ENCODE peak calls at places on chromosomes 13 and 19, in nine cellular contexts. One of them, this sample, is unnamed.

GRCh38 chr19:29851769-29852521 is 40.2 kb downstream of the CCNE1 start:
- DNase-seq in Peyer's patch: no peak
- DNase-seq in neural progenitor cell: no peak
- DNase-seq in iPS-NIHi11: no peak
- DNase-seq in cardiac fibroblast: no peak
- DNase-seq in naive thymus-derived CD8-positive, alpha-beta T cell: no peak
- DNase-seq in thyroid gland: no peak
- DNase-seq in hypothalamus: no peak
- DNase-seq in RPMI7951: no peak
- DNase-seq in this sample: no peak

GRCh38 chr19:19447536-19448237 is 42.2 kb downstream of the GATAD2A start:
- DNase-seq in iPS-NIHi11: no peak
- DNase-seq in thyroid gland: no peak
- DNase-seq in hypothalamus: no peak
- DNase-seq in cardiac fibroblast: no peak
- DNase-seq in naive thymus-derived CD8-positive, alpha-beta T cell: no peak
- DNase-seq in RPMI7951: no peak
- DNase-seq in Peyer's patch: no peak
- DNase-seq in neural progenitor cell: no peak
- DNase-seq in this sample: no peak

GRCh38 chr13:100646030-100646673 is 28.4 kb downstream of the TMTC4 start:
- DNase-seq in neural progenitor cell: peak
- DNase-seq in hypothalamus: no peak
- DNase-seq in Peyer's patch: no peak
- DNase-seq in cardiac fibroblast: peak
- DNase-seq in RPMI7951: peak
- DNase-seq in iPS-NIHi11: peak
- DNase-seq in naive thymus-derived CD8-positive, alpha-beta T cell: no peak
- DNase-seq in thyroid gland: peak
- DNase-seq in this sample: peak

GRCh38 chr19:18282021-18282787 is 782 bp upstream of the JUND start:
- DNase-seq in neural progenitor cell: peak
- DNase-seq in Peyer's patch: no peak
- DNase-seq in thyroid gland: peak
- DNase-seq in cardiac fibroblast: no peak
- DNase-seq in iPS-NIHi11: no peak
- DNase-seq in hypothalamus: peak
- DNase-seq in naive thymus-derived CD8-positive, alpha-beta T cell: no peak
- DNase-seq in RPMI7951: no peak
- DNase-seq in this sample: no peak

GRCh38 chr13:48492123-48493075 is 40.5 kb downstream of the RCBTB2 start:
- DNase-seq in hypothalamus: peak
- DNase-seq in naive thymus-derived CD8-positive, alpha-beta T cell: peak
- DNase-seq in iPS-NIHi11: no peak
- DNase-seq in neural progenitor cell: no peak
- DNase-seq in thyroid gland: peak
- DNase-seq in cardiac fibroblast: peak
- DNase-seq in RPMI7951: peak
- DNase-seq in Peyer's patch: peak
- DNase-seq in this sample: peak

GRCh38 chr19:17765069-17765618 is 13.9 kb downstream of the FCHO1 start:
- DNase-seq in iPS-NIHi11: no peak
- DNase-seq in naive thymus-derived CD8-positive, alpha-beta T cell: no peak
- DNase-seq in neural progenitor cell: no peak
- DNase-seq in RPMI7951: peak
- DNase-seq in cardiac fibroblast: no peak
- DNase-seq in thyroid gland: no peak
- DNase-seq in hypothalamus: no peak
- DNase-seq in Peyer's patch: peak
- DNase-seq in this sample: peak

GRCh38 chr13:25037057-25037813 is 58.7 kb upstream of the PABPC3 start:
- DNase-seq in naive thymus-derived CD8-positive, alpha-beta T cell: peak
- DNase-seq in iPS-NIHi11: peak
- DNase-seq in hypothalamus: no peak
- DNase-seq in cardiac fibroblast: peak
- DNase-seq in Peyer's patch: no peak
- DNase-seq in RPMI7951: peak
- DNase-seq in thyroid gland: peak
- DNase-seq in neural progenitor cell: peak
- DNase-seq in this sample: peak

GRCh38 chr19:412356-413355 is 3.7 kb upstream of the C2CD4C start:
- DNase-seq in naive thymus-derived CD8-positive, alpha-beta T cell: no peak
- DNase-seq in neural progenitor cell: peak
- DNase-seq in RPMI7951: no peak
- DNase-seq in hypothalamus: no peak
- DNase-seq in thyroid gland: no peak
- DNase-seq in Peyer's patch: no peak
- DNase-seq in cardiac fibroblast: no peak
- DNase-seq in iPS-NIHi11: peak
- DNase-seq in this sample: no peak

GRCh38 chr13:110758195-110758594 is 44.7 kb downstream of the ING1 start:
- DNase-seq in Peyer's patch: no peak
- DNase-seq in neural progenitor cell: no peak
- DNase-seq in thyroid gland: no peak
- DNase-seq in naive thymus-derived CD8-positive, alpha-beta T cell: no peak
- DNase-seq in iPS-NIHi11: no peak
- DNase-seq in cardiac fibroblast: peak
- DNase-seq in RPMI7951: peak
- DNase-seq in hypothalamus: no peak
- DNase-seq in this sample: peak

GRCh38 chr13:65964672-65965071 is 1265.5 kb downstream of the PCDH9 start:
- DNase-seq in naive thymus-derived CD8-positive, alpha-beta T cell: no peak
- DNase-seq in neural progenitor cell: no peak
- DNase-seq in Peyer's patch: no peak
- DNase-seq in hypothalamus: no peak
- DNase-seq in cardiac fibroblast: peak
- DNase-seq in iPS-NIHi11: no peak
- DNase-seq in RPMI7951: no peak
- DNase-seq in thyroid gland: no peak
- DNase-seq in this sample: no peak

GRCh38 chr19:15893498-15893897 is 4.4 kb downstream of the CYP4F2 start:
- DNase-seq in hypothalamus: no peak
- DNase-seq in RPMI7951: no peak
- DNase-seq in iPS-NIHi11: no peak
- DNase-seq in thyroid gland: no peak
- DNase-seq in cardiac fibroblast: no peak
- DNase-seq in neural progenitor cell: no peak
- DNase-seq in Peyer's patch: no peak
- DNase-seq in naive thymus-derived CD8-positive, alpha-beta T cell: no peak
- DNase-seq in this sample: no peak

This sample was measured in Daoy.